ENCODE peak calls at places on chromosomes 16 and 17, in six cellular contexts. A, E, J, T, D and L are unnamed samples.
A peak's percentile ranks its signal among the peaks of the same experiment; 100 is the strongest.

GRCh38 chr17:77096570-77097214 is 44.1 kb upstream of the SEC14L1 start:
- DNase-seq in E (no peak), A (peak; percentile 73), D (peak; percentile 65), J (no peak), T (peak; percentile 50), L (peak; percentile 41)

GRCh38 chr16:21684199-21684598 is 20.4 kb downstream of the OTOA start:
- DNase-seq in J (peak; percentile 49), E (no peak), T (peak; percentile 42), D (no peak), A (no peak), L (peak; percentile 50)

GRCh38 chr16:87757841-87758426 is 7.9 kb downstream of the KLHDC4 start:
- DNase-seq in E (no peak), A (peak; percentile 89), T (no peak), J (no peak), D (no peak), L (no peak)

GRCh38 chr16:27230562-27230991 is 27.3 kb downstream of the KDM8 start:
- DNase-seq in J (no peak), D (no peak), E (no peak), A (no peak), T (no peak), L (no peak)

GRCh38 chr17:68016838-68017237 is 18.7 kb upstream of the KPNA2 start:
- DNase-seq in J (no peak), D (no peak), T (no peak), A (no peak), E (no peak), L (no peak)

GRCh38 chr16:3266873-3267537 is 10.6 kb upstream of the MEFV start:
- DNase-seq in E (no peak), T (peak; percentile 67), D (peak; percentile 43), J (peak; percentile 34), A (peak; percentile 35), L (peak; percentile 58)

GRCh38 chr17:41687828-41688640 is 651 bp upstream of the EIF1 start:
- DNase-seq in E (no peak), D (no peak), T (peak; percentile 44), J (peak; percentile 66), A (peak; percentile 15), L (peak; percentile 74)

GRCh38 chr16:89746043-89746442 is 24.7 kb downstream of the ZNF276 start:
- DNase-seq in J (no peak), A (no peak), D (no peak), T (no peak), E (no peak), L (no peak)

GRCh38 chr17:4966844-4967538 is 626 bp downstream of the SPAG7 start:
- DNase-seq in A (peak; percentile 100), T (peak; percentile 94), J (peak; percentile 97), E (peak; percentile 100), D (peak; percentile 100), L (peak; percentile 99)

GRCh38 chr16:55737318-55737717 is 81.5 kb downstream of the SLC6A2 start:
- DNase-seq in A (no peak), J (no peak), T (no peak), E (no peak), D (no peak), L (no peak)

GRCh38 chr17:82492647-82493516 is 26.6 kb upstream of the FOXK2 start:
- DNase-seq in T (peak; percentile 48), E (no peak), A (peak; percentile 76), J (no peak), D (peak; percentile 79), L (no peak)

GRCh38 chr17:44546711-44547606 is 10.3 kb upstream of the FZD2 start:
- DNase-seq in D (peak; percentile 58), E (no peak), T (no peak), J (peak; percentile 43), A (peak; percentile 73), L (no peak)
- TF ChIP-seq SMC3 in D (no peak), E (no peak), T (no peak), J (no peak), A (no peak), L (no peak)

GRCh38 chr17:60352569-60352968 is 39.4 kb downstream of the USP32 start:
- DNase-seq in J (peak; percentile 24), T (no peak), D (no peak), E (no peak), A (no peak), L (no peak)

GRCh38 chr17:60352071-60352470 is 39.9 kb downstream of the USP32 start:
- DNase-seq in D (no peak), J (peak; percentile 49), T (no peak), A (no peak), E (no peak), L (no peak)

GRCh38 chr17:60354223-60354622 is 37.7 kb downstream of the USP32 start:
- DNase-seq in T (no peak), J (no peak), A (peak; percentile 85), D (no peak), E (no peak), L (peak; percentile 38)

GRCh38 chr17:60355663-60356594 is 36.0 kb downstream of the USP32 start:
- DNase-seq in E (no peak), T (no peak), J (peak; percentile 51), D (no peak), A (no peak), L (peak; percentile 95)

DNA sequence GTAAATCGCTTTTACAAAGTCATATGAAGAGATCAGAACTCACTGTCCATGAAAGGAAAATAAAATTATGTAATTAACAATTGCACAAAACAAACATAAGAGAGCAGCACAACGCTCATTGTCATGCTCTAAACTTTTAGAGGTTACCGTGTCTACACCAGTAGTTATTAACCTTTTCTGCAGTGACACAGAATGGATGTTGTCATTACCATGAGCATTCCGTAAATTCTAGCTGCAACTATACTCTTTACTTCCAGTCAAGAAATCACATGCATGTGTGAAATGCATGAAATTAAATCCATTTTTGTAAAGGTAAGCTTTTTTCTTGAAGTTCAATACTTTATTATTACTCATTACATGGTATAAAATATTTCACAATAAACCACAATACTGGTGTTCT is 38.2 kb downstream of the USP32 start:
- DNase-seq in D (no peak), E (no peak), A (no peak), J (no peak), T (no peak), L (no peak)
- TF ChIP-seq SMC3 in D (no peak), E (no peak), A (no peak), J (no peak), T (no peak), L (no peak)

DNA sequence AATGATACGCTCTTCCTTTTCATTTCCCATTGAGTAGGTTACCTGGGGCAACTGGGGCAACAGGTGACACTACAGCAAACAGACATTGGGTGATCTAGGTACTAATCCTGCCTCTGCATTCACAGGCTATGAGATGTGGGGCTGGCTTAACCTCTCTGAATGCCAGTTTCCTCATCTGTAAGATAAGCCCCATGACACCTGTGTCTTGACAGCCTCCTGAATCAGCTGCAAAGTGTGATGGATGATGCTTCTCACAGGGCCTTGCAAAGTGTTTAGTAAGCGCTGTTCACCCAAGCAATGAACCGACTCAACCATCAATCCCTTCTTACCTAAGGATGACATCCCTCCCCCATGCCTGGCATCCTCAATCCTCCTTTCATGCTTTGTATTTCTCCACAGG is 322.8 kb downstream of the XYLT1 start:
- DNase-seq in T (no peak), E (no peak), A (no peak), D (no peak), J (no peak), L (no peak)
- TF ChIP-seq SMC3 in T (no peak), E (no peak), A (no peak), D (no peak), J (no peak), L (no peak)

DNA sequence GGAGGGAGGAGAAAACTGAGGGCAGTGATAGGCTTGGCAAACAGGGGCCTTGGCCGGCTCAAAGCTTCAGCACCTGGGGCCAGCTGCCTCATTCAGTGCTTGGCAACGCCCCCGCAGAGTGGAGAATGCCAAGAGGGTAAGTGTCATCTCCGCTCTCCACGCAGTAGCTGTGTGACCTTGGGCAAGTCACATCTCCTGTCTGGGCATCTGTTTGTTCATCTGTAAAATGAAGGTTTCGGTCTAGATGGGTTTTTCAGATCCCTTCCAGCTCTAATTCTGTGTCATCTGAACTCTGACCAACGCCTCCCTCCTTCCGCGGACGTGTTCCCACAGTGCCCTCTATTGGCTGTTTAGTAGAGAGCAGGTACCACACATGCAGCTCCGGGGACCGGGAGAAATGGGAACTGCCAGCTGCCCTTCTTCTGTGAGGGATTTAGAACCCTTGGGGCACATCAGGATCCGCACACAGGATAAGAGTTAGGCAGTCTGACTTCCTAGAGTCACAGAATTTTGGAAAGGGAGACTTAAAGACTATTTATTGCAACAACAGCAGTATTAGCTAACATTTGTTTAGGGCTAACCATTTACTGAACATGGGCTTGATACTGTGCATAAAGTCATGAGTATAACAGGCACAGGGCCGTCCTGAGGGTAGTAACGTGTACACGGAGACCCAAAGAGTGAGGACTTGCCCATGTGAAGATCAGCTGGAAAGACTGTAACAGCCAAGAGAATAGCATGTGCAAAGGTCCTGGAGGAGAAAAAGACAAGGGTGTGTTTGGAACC is 26.8 kb downstream of the GP2 start:
- DNase-seq in A (peak; percentile 41), J (peak; percentile 74), E (peak; percentile 46), T (peak; percentile 67), D (peak; percentile 62), L (peak; percentile 71)
- TF ChIP-seq SMC3 in A (peak; percentile 54), J (peak; percentile 69), E (peak; percentile 72), T (peak; percentile 68), D (peak; percentile 73), L (peak; percentile 97)

GRCh38 chr17:50785942-50786570 is 18.7 kb upstream of the ANKRD40CL start:
- DNase-seq in A (peak; percentile 90), J (no peak), D (no peak), T (no peak), E (no peak), L (no peak)

GRCh38 chr17:50783193-50783660 is 15.9 kb upstream of the ANKRD40CL start:
- DNase-seq in A (peak; percentile 85), T (peak; percentile 97), D (peak; percentile 99), J (peak; percentile 89), E (peak; percentile 31), L (peak; percentile 86)

GRCh38 chr17:50785126-50785525 is 17.8 kb upstream of the ANKRD40CL start:
- DNase-seq in J (no peak), A (no peak), T (no peak), E (no peak), D (no peak), L (no peak)

GRCh38 chr17:50781167-50781566 is 13.8 kb upstream of the ANKRD40CL start:
- DNase-seq in J (no peak), T (no peak), D (no peak), A (no peak), E (no peak), L (no peak)

DNA sequence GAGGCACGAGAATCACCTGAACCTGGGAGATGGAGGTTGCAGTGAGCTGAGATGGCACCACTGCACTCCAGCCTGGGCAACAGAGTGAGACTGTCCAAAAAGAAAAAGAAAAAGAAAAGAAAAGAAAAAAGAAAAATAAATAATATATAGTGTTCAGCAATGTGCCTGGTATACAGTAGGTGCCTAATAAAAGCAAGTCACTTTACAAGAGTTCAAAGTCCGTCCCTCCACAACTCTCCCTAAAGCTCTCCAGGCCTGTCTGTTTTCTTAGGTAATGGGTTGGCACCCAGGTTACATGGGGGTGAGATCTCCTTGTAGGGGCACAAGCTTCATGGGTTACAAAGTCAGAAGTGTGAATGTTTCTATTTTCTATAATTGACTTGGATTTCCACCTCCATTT is 16.6 kb upstream of the ANKRD40CL start:
- DNase-seq in E (no peak), A (no peak), D (no peak), T (no peak), J (no peak), L (no peak)
- TF ChIP-seq SMC3 in E (no peak), A (no peak), D (no peak), T (no peak), J (no peak), L (no peak)

GRCh38 chr16:68311316-68311620 is 449 bp downstream of the PRMT7 start:
- DNase-seq in D (no peak), E (no peak), T (no peak), J (no peak), A (peak; percentile 39), L (peak; percentile 46)
- TF ChIP-seq SMC3 in D (no peak), E (no peak), T (no peak), J (no peak), A (no peak), L (no peak)